ENCODE peak calls at places on chromosomes 7 and 10, in ten cellular contexts. One of them, this sample, is unnamed.

GRCh38 chr10:17109475-17110207 is 20.0 kb downstream of the CUBN start:
- DNase-seq in GM10248: no peak
- DNase-seq in A172: peak; percentile 76
- DNase-seq in Calu3: no peak
- DNase-seq in IMR-90: peak; percentile 85
- DNase-seq in LHCN-M2: peak; percentile 88
- DNase-seq in NT2/D1: no peak
- DNase-seq in HEK293T: no peak
- DNase-seq in occipital lobe: no peak
- DNase-seq in NCI-H82: no peak
- DNase-seq in this sample: peak; percentile 78

GRCh38 chr7:95871078-95871848 is 98.9 kb downstream of the DYNC1I1 start:
- DNase-seq in NCI-H82: peak; percentile 80
- DNase-seq in A172: peak; percentile 63
- DNase-seq in GM10248: peak; percentile 49
- DNase-seq in LHCN-M2: peak; percentile 64
- DNase-seq in HEK293T: peak; percentile 61
- DNase-seq in IMR-90: peak; percentile 45
- DNase-seq in Calu3: peak; percentile 24
- DNase-seq in NT2/D1: peak; percentile 42
- DNase-seq in occipital lobe: no peak
- DNase-seq in this sample: peak; percentile 55

GRCh38 chr7:149690688-149691446 is 82.5 kb downstream of the ZNF467 start:
- DNase-seq in LHCN-M2: peak; percentile 91
- DNase-seq in GM10248: no peak
- DNase-seq in IMR-90: peak; percentile 71
- DNase-seq in A172: peak; percentile 91
- DNase-seq in NT2/D1: no peak
- DNase-seq in HEK293T: peak; percentile 83
- DNase-seq in NCI-H82: peak; percentile 89
- DNase-seq in occipital lobe: no peak
- DNase-seq in Calu3: peak; percentile 41
- DNase-seq in this sample: peak; percentile 76

GRCh38 chr10:112821663-112822062 is 128.4 kb upstream of the TCF7L2 start:
- DNase-seq in NCI-H82: no peak
- DNase-seq in occipital lobe: no peak
- DNase-seq in GM10248: no peak
- DNase-seq in HEK293T: no peak
- DNase-seq in LHCN-M2: peak; percentile 11
- DNase-seq in A172: peak; percentile 60
- DNase-seq in NT2/D1: no peak
- DNase-seq in Calu3: no peak
- DNase-seq in IMR-90: no peak
- DNase-seq in this sample: no peak

GRCh38 chr10:123996302-123996701 is 97.1 kb downstream of the CHST15 start:
- DNase-seq in NCI-H82: no peak
- DNase-seq in NT2/D1: no peak
- DNase-seq in GM10248: no peak
- DNase-seq in Calu3: no peak
- DNase-seq in HEK293T: no peak
- DNase-seq in IMR-90: no peak
- DNase-seq in A172: no peak
- DNase-seq in LHCN-M2: no peak
- DNase-seq in occipital lobe: no peak
- DNase-seq in this sample: no peak

GRCh38 chr10:103636996-103637395 is 143.5 kb downstream of the NEURL1 start:
- DNase-seq in NT2/D1: no peak
- DNase-seq in occipital lobe: no peak
- DNase-seq in NCI-H82: no peak
- DNase-seq in GM10248: no peak
- DNase-seq in LHCN-M2: no peak
- DNase-seq in HEK293T: no peak
- DNase-seq in IMR-90: peak; percentile 43
- DNase-seq in A172: no peak
- DNase-seq in Calu3: no peak
- DNase-seq in this sample: no peak

GRCh38 chr7:26337232-26337865 is 45.7 kb downstream of the SNX10 start:
- DNase-seq in A172: no peak
- DNase-seq in LHCN-M2: no peak
- DNase-seq in NCI-H82: no peak
- DNase-seq in GM10248: no peak
- DNase-seq in IMR-90: no peak
- DNase-seq in HEK293T: no peak
- DNase-seq in NT2/D1: no peak
- DNase-seq in occipital lobe: no peak
- DNase-seq in Calu3: no peak
- DNase-seq in this sample: no peak

GRCh38 chr10:132641966-132642731 is 104.6 kb downstream of the INPP5A start:
- DNase-seq in A172: no peak
- DNase-seq in NCI-H82: no peak
- DNase-seq in HEK293T: no peak
- DNase-seq in Calu3: no peak
- DNase-seq in NT2/D1: no peak
- DNase-seq in occipital lobe: no peak
- DNase-seq in IMR-90: no peak
- DNase-seq in LHCN-M2: no peak
- DNase-seq in GM10248: no peak
- DNase-seq in this sample: no peak

GRCh38 chr7:14000247-14000646 is 10.8 kb upstream of the ETV1 start:
- DNase-seq in IMR-90: no peak
- DNase-seq in Calu3: peak; percentile 12
- DNase-seq in occipital lobe: no peak
- DNase-seq in GM10248: no peak
- DNase-seq in NT2/D1: no peak
- DNase-seq in LHCN-M2: no peak
- DNase-seq in A172: no peak
- DNase-seq in NCI-H82: no peak
- DNase-seq in HEK293T: no peak
- DNase-seq in this sample: no peak

GRCh38 chr7:128032605-128033235 is 1.5 kb upstream of the LRRC4 start:
- DNase-seq in IMR-90: peak; percentile 28
- DNase-seq in NCI-H82: no peak
- DNase-seq in HEK293T: no peak
- DNase-seq in A172: no peak
- DNase-seq in GM10248: peak; percentile 39
- DNase-seq in Calu3: no peak
- DNase-seq in NT2/D1: no peak
- DNase-seq in LHCN-M2: no peak
- DNase-seq in occipital lobe: no peak
- DNase-seq in this sample: peak; percentile 13

GRCh38 chr7:106110885-106111670 is 1.0 kb downstream of the SYPL1 start:
- DNase-seq in GM10248: no peak
- DNase-seq in LHCN-M2: peak; percentile 26
- DNase-seq in HEK293T: no peak
- DNase-seq in NCI-H82: peak; percentile 48
- DNase-seq in NT2/D1: no peak
- DNase-seq in IMR-90: no peak
- DNase-seq in occipital lobe: no peak
- DNase-seq in Calu3: no peak
- DNase-seq in A172: peak; percentile 21
- DNase-seq in this sample: peak; percentile 32